ENCODE peak calls at places on chromosomes 2 and 18, in nine cellular contexts. D, L, H, Q, U, Z, Y, T and J are unnamed samples.
A peak's percentile ranks its signal among the peaks of the same experiment; 100 is the strongest.

GRCh38 chr2:227127236-227127635 is 36.8 kb downstream of the COL4A4 start:
- DNase-seq in D (no peak), L (no peak), H (no peak), Q (no peak), U (peak; percentile 72), Z (no peak), Y (no peak), T (no peak), J (no peak)

GRCh38 chr2:29921560-29921915 is at the start of gene ALK:
- DNase-seq in D (peak; percentile 98), L (peak; percentile 82), H (peak; percentile 9), Q (peak; percentile 84), U (peak; percentile 57), Z (peak; percentile 87), Y (no peak), T (peak; percentile 63), J (peak; percentile 34)

GRCh38 chr2:206728277-206729199 is 10.3 kb upstream of the DYTN start:
- DNase-seq in D (no peak), L (no peak), H (no peak), Q (no peak), U (no peak), Z (peak; percentile 52), Y (no peak), T (peak; percentile 42), J (no peak)

GRCh38 chr18:61922435-61922834 is 29.6 kb upstream of the RNF152 start:
- DNase-seq in D (no peak), L (no peak), H (no peak), Q (no peak), U (no peak), Z (no peak), Y (no peak), T (peak; percentile 18), J (no peak)

GRCh38 chr2:231183851-231184250 is 14.6 kb upstream of the ARMC9 start:
- DNase-seq in D (no peak), L (no peak), H (no peak), Q (no peak), U (no peak), Z (no peak), Y (no peak), T (no peak), J (no peak)

GRCh38 chr2:120229341-120229740 is 6.1 kb upstream of the TMEM185B start:
- DNase-seq in D (no peak), L (no peak), H (no peak), Q (no peak), U (peak; percentile 9), Z (no peak), Y (no peak), T (no peak), J (no peak)

GRCh38 chr18:55588001-55588875 is at the start of gene TCF4:
- DNase-seq in D (peak; percentile 73), L (peak; percentile 35), H (no peak), Q (peak; percentile 77), U (peak; percentile 38), Z (peak; percentile 41), Y (peak; percentile 50), T (peak; percentile 66), J (peak; percentile 43)

GRCh38 chr2:60555066-60555793 is 1.8 kb upstream of the BCL11A start:
- DNase-seq in D (peak; percentile 66), L (peak; percentile 67), H (peak; percentile 57), Q (no peak), U (peak; percentile 57), Z (peak; percentile 49), Y (peak; percentile 57), T (peak; percentile 58), J (peak; percentile 21)

GRCh38 chr18:23662309-23663263 is at the start of gene ANKRD29:
- DNase-seq in D (peak; percentile 46), L (peak; percentile 65), H (peak; percentile 61), Q (no peak), U (no peak), Z (no peak), Y (no peak), T (peak; percentile 27), J (peak; percentile 35)

GRCh38 chr2:46130511-46130910 is 166.7 kb upstream of the EPAS1 start:
- DNase-seq in D (no peak), L (no peak), H (no peak), Q (no peak), U (no peak), Z (no peak), Y (no peak), T (no peak), J (no peak)

GRCh38 chr2:167551411-167551810 is 663.1 kb downstream of the XIRP2 start:
- DNase-seq in D (no peak), L (no peak), H (no peak), Q (no peak), U (no peak), Z (no peak), Y (no peak), T (no peak), J (no peak)

GRCh38 chr2:203280428-203281064 is 41.7 kb downstream of the CYP20A1 start:
- DNase-seq in D (no peak), L (no peak), H (no peak), Q (no peak), U (no peak), Z (no peak), Y (no peak), T (peak; percentile 53), J (peak; percentile 9)

GRCh38 chr2:229714736-229715541 is 584 bp upstream of the DNER start:
- DNase-seq in D (peak; percentile 89), L (peak; percentile 48), H (peak; percentile 31), Q (no peak), U (peak; percentile 53), Z (peak; percentile 16), Y (no peak), T (peak; percentile 75), J (peak; percentile 55)

GRCh38 chr18:9808530-9809241 is 77.1 kb upstream of the TXNDC2 start:
- DNase-seq in D (peak; percentile 74), L (no peak), H (no peak), Q (no peak), U (peak; percentile 54), Z (peak; percentile 46), Y (no peak), T (peak; percentile 45), J (peak; percentile 70)

GRCh38 chr2:20257411-20257810 is 32.5 kb upstream of the SDC1 start:
- DNase-seq in D (no peak), L (no peak), H (no peak), Q (no peak), U (no peak), Z (no peak), Y (no peak), T (no peak), J (no peak)

GRCh38 chr2:15691586-15692310 is 100.1 kb downstream of the DDX1 start:
- DNase-seq in D (no peak), L (no peak), H (no peak), Q (no peak), U (no peak), Z (no peak), Y (no peak), T (no peak), J (no peak)

GRCh38 chr2:54903736-54904554 is 146.3 kb downstream of the RTN4 start:
- DNase-seq in D (no peak), L (peak; percentile 61), H (peak; percentile 10), Q (no peak), U (peak; percentile 58), Z (peak; percentile 50), Y (no peak), T (peak; percentile 98), J (peak; percentile 93)